ENCODE peak calls at places on chromosomes 11 and 22, in four cellular contexts. U is A172, L is erythroblast, D is GM12891. R is an unnamed sample.

GRCh38 chr11:124108158-124108557 is 7.1 kb upstream of the VWA5A start:
- DNase-seq in U (no peak), L (peak), D (no peak), R (no peak)

GRCh38 chr11:134500621-134501020 is 88.6 kb upstream of the B3GAT1 start:
- DNase-seq in U (no peak), L (no peak), D (no peak), R (no peak)

GRCh38 chr11:119902656-119903181 is 173.7 kb upstream of the NECTIN1 start:
- DNase-seq in U (no peak), L (no peak), D (no peak), R (no peak)

GRCh38 chr11:45798793-45799441 is 6.0 kb upstream of the SLC35C1 start:
- DNase-seq in U (no peak), L (peak), D (no peak), R (no peak)

GRCh38 chr11:128180446-128181089 is 406.8 kb downstream of the ETS1 start:
- DNase-seq in U (peak), L (no peak), D (no peak), R (no peak)

GRCh38 chr22:43883012-43883661 is 8.7 kb downstream of the PNPLA5 start:
- DNase-seq in U (peak), L (peak), D (peak), R (peak)

GRCh38 chr11:134780486-134781155 is 368.6 kb upstream of the B3GAT1 start:
- DNase-seq in U (no peak), L (no peak), D (no peak), R (no peak)

GRCh38 chr22:40334899-40335298 is 11.4 kb upstream of the ADSL start:
- DNase-seq in U (no peak), L (no peak), D (no peak), R (no peak)

GRCh38 chr11:115672999-115673411 is 168.8 kb upstream of the CADM1 start:
- DNase-seq in U (no peak), L (no peak), D (no peak), R (no peak)

GRCh38 chr11:119741369-119742262 is 12.6 kb upstream of the NECTIN1 start:
- DNase-seq in U (no peak), L (peak), D (peak), R (peak)

GRCh38 chr11:72398058-72398758 is 36.1 kb downstream of the CLPB start:
- DNase-seq in U (no peak), L (no peak), D (no peak), R (no peak)

GRCh38 chr22:21573293-21573734 is 5.8 kb downstream of the UBE2L3 start:
- DNase-seq in U (no peak), L (no peak), D (no peak), R (no peak)

GRCh38 chr22:46031066-46031465 is 54.1 kb upstream of the WNT7B start:
- DNase-seq in U (no peak), L (no peak), D (no peak), R (no peak)

GRCh38 chr22:31496735-31497146 is 405 bp downstream of the SFI1 start:
- DNase-seq in U (no peak), L (peak), D (no peak), R (no peak)

GRCh38 chr11:112744041-112744440 is 217.2 kb upstream of the NCAM1 start:
- DNase-seq in U (no peak), L (no peak), D (no peak), R (no peak)

GRCh38 chr11:86115542-86116385 is 46.9 kb upstream of the PICALM start:
- DNase-seq in U (peak), L (no peak), D (no peak), R (no peak)

GRCh38 chr11:83159901-83160865 is 3.3 kb downstream of the PCF11 start:
- DNase-seq in U (no peak), L (peak), D (no peak), R (no peak)

GRCh38 chr11:66278396-66279091 is 569 bp downstream of the CNIH2 start:
- DNase-seq in U (no peak), L (peak), D (no peak), R (no peak)

GRCh38 chr22:19757985-19758895 is 2.3 kb upstream of the TBX1 start:
- DNase-seq in U (no peak), L (no peak), D (no peak), R (no peak)

GRCh38 chr11:9490376-9490775 is 29.6 kb downstream of the ZNF143 start:
- DNase-seq in U (no peak), L (no peak), D (no peak), R (no peak)

R was measured in GM12892.